ENCODE peak calls at places on chromosome 16, in nine cellular contexts. M is A549, G is HCT116, E is GM23338, Y is GM12878, V is SK-N-SH, J is Panc1, L is HepG2, C is K562. K is an unnamed sample.

GRCh38 chr16:58222532-58223316 is 24.8 kb upstream of the CSNK2A2 start:
- DNase-seq in M (peak), V (no peak), G (peak), E (no peak), J (no peak), C (peak), Y (no peak), L (peak), K (no peak)

GRCh38 chr16:9557266-9557665 is 465.8 kb downstream of the HAPSTR1 start:
- DNase-seq in V (no peak), Y (peak), E (no peak), L (no peak), G (no peak), C (no peak), J (no peak), M (no peak), K (no peak)

GRCh38 chr16:21267298-21267697 is 10.8 kb downstream of the CRYM start:
- DNase-seq in C (no peak), Y (no peak), J (no peak), M (no peak), L (no peak), E (no peak), V (no peak), G (no peak), K (no peak)

GRCh38 chr16:51807551-51807950 is 656.5 kb upstream of the SALL1 start:
- DNase-seq in Y (no peak), C (no peak), J (no peak), G (no peak), V (no peak), L (no peak), M (no peak), E (no peak), K (no peak)

GRCh38 chr16:56090076-56090475 is 101.2 kb upstream of the GNAO1 start:
- DNase-seq in G (no peak), Y (no peak), V (no peak), M (no peak), C (no peak), E (no peak), J (no peak), L (no peak), K (no peak)

GRCh38 chr16:17228048-17228707 is 242.6 kb downstream of the XYLT1 start:
- DNase-seq in V (no peak), G (no peak), C (peak), J (no peak), M (no peak), Y (no peak), E (no peak), L (no peak), K (no peak)

GRCh38 chr16:17448640-17449638 is 21.8 kb downstream of the XYLT1 start:
- DNase-seq in Y (no peak), C (no peak), L (no peak), V (peak), G (no peak), E (no peak), J (no peak), M (no peak), K (peak)

GRCh38 chr16:17160285-17160854 is 310.4 kb downstream of the XYLT1 start:
- DNase-seq in C (peak), M (no peak), J (no peak), Y (no peak), G (no peak), L (no peak), E (peak), V (no peak), K (no peak)

GRCh38 chr16:57962046-57962445 is 8.9 kb downstream of the CNGB1 start:
- DNase-seq in Y (no peak), M (no peak), L (no peak), E (no peak), V (no peak), G (no peak), J (no peak), C (no peak), K (no peak)

GRCh38 chr16:85389679-85390470 is 223.2 kb upstream of the GSE1 start:
- DNase-seq in C (no peak), M (no peak), E (no peak), V (no peak), L (no peak), J (no peak), Y (no peak), G (no peak), K (no peak)

GRCh38 chr16:51150159-51150893 is 744 bp downstream of the SALL1 start:
- DNase-seq in V (peak), M (no peak), L (no peak), C (no peak), J (no peak), Y (no peak), G (no peak), E (peak), K (no peak)

GRCh38 chr16:21626659-21627277 is 25.6 kb downstream of the IGSF6 start:
- DNase-seq in L (peak), J (no peak), Y (no peak), G (peak), E (no peak), M (no peak), C (no peak), V (peak), K (peak)

GRCh38 chr16:49462989-49463371 is 89.4 kb downstream of the C16orf78 start:
- DNase-seq in E (no peak), C (no peak), L (no peak), M (no peak), J (no peak), Y (no peak), G (no peak), V (no peak), K (no peak)

GRCh38 chr16:88824256-88825077 is 12.7 kb upstream of the APRT start:
- DNase-seq in C (no peak), Y (no peak), E (no peak), M (no peak), J (no peak), V (no peak), G (no peak), L (no peak), K (no peak)

GRCh38 chr16:50308237-50308965 is 42.0 kb downstream of the ADCY7 start:
- DNase-seq in L (no peak), J (no peak), E (no peak), M (no peak), G (no peak), C (no peak), V (peak), Y (no peak), K (no peak)

GRCh38 chr16:74297296-74297665 is 667 bp downstream of the PSMD7 start:
- DNase-seq in C (peak), L (peak), E (peak), G (no peak), J (no peak), Y (no peak), V (peak), M (peak), K (no peak)

GRCh38 chr16:10383626-10384025 is 2.2 kb upstream of the ATF7IP2 start:
- DNase-seq in Y (no peak), J (no peak), V (no peak), G (no peak), C (no peak), M (no peak), E (no peak), L (no peak), K (no peak)

GRCh38 chr16:53821957-53822625 is 118.1 kb downstream of the FTO start:
- DNase-seq in C (no peak), V (no peak), J (no peak), M (peak), L (peak), Y (no peak), E (no peak), G (no peak), K (no peak)

GRCh38 chr16:3948378-3948995 is 68.0 kb upstream of the CREBBP start:
- DNase-seq in E (no peak), C (no peak), M (no peak), J (no peak), G (no peak), Y (no peak), L (no peak), V (no peak), K (no peak)

GRCh38 chr16:50464325-50465290 is 83.6 kb upstream of the NKD1 start:
- DNase-seq in C (no peak), E (peak), L (no peak), J (no peak), M (no peak), G (no peak), V (no peak), Y (no peak), K (no peak)

GRCh38 chr16:4091638-4092037 is 24.6 kb downstream of the ADCY9 start:
- DNase-seq in G (no peak), L (no peak), Y (no peak), J (no peak), E (no peak), V (no peak), M (no peak), C (no peak), K (no peak)

GRCh38 chr16:10827691-10828341 is 9.2 kb upstream of the TVP23A start:
- DNase-seq in E (no peak), J (no peak), G (no peak), M (no peak), L (no peak), Y (no peak), V (no peak), C (no peak), K (no peak)

GRCh38 chr16:15041260-15042011 is 14.4 kb downstream of the NTAN1 start:
- DNase-seq in G (no peak), C (peak), Y (no peak), E (peak), V (no peak), L (no peak), M (no peak), J (no peak), K (no peak)

GRCh38 chr16:56164636-56165035 is 26.7 kb upstream of the GNAO1 start:
- DNase-seq in V (no peak), G (no peak), L (no peak), C (no peak), J (no peak), Y (no peak), M (no peak), E (no peak), K (no peak)

GRCh38 chr16:83215417-83216001 is 588.7 kb downstream of the CDH13 start:
- DNase-seq in C (peak), J (peak), G (peak), Y (no peak), E (peak), M (peak), V (peak), L (peak), K (peak)

GRCh38 chr16:69865701-69866100 is 85.4 kb upstream of the CLEC18A start:
- DNase-seq in L (peak), M (no peak), G (no peak), V (no peak), Y (no peak), E (peak), C (peak), J (no peak), K (no peak)

GRCh38 chr16:89095401-89095974 is 1.8 kb downstream of the ACSF3 start:
- DNase-seq in V (no peak), J (no peak), M (no peak), C (no peak), L (no peak), E (peak), G (no peak), Y (no peak), K (no peak)

GRCh38 chr16:22327446-22327775 is 30.2 kb downstream of the POLR3E start:
- DNase-seq in C (no peak), E (no peak), G (no peak), Y (no peak), L (no peak), M (no peak), V (no peak), J (no peak), K (no peak)

GRCh38 chr16:25996052-25996451 is 304.3 kb downstream of the HS3ST4 start:
- DNase-seq in M (no peak), V (no peak), Y (no peak), C (peak), L (no peak), G (no peak), J (no peak), E (peak), K (no peak)

GRCh38 chr16:25210758-25211157 is 6.0 kb upstream of the AQP8 start:
- DNase-seq in G (no peak), E (no peak), C (peak), Y (no peak), J (no peak), M (no peak), L (no peak), V (no peak), K (no peak)

GRCh38 chr16:21250072-21250923 is 16.8 kb downstream of the ANKS4B start:
- DNase-seq in M (no peak), E (no peak), L (no peak), V (no peak), C (no peak), Y (no peak), G (no peak), J (no peak), K (no peak)

GRCh38 chr16:89143911-89144675 is 27.5 kb upstream of the CDH15 start:
- DNase-seq in L (no peak), E (no peak), M (no peak), G (no peak), Y (no peak), C (no peak), J (no peak), V (no peak), K (no peak)

GRCh38 chr16:69890114-69890890 is 60.8 kb upstream of the CLEC18A start:
- DNase-seq in J (no peak), M (no peak), L (no peak), C (no peak), G (no peak), E (peak), V (peak), Y (no peak), K (no peak)

GRCh38 chr16:67009158-67009557 is 19.8 kb upstream of the CBFB start:
- DNase-seq in V (no peak), Y (no peak), M (no peak), L (no peak), E (no peak), C (no peak), G (no peak), J (no peak), K (no peak)

GRCh38 chr16:31876955-31877828 is 3.6 kb downstream of the ZNF267 start:
- DNase-seq in G (no peak), J (peak), L (peak), V (no peak), M (no peak), E (no peak), C (no peak), Y (peak), K (no peak)

GRCh38 chr16:31874354-31875111 is 926 bp downstream of the ZNF267 start:
- DNase-seq in M (peak), V (peak), C (no peak), L (peak), J (no peak), Y (peak), G (no peak), E (no peak), K (no peak)

GRCh38 chr16:31873556-31874353 is at the start of gene ZNF267:
- DNase-seq in E (peak), L (peak), G (peak), J (peak), M (peak), V (peak), Y (peak), C (peak), K (peak)

GRCh38 chr16:31877876-31878642 is 4.5 kb downstream of the ZNF267 start:
- DNase-seq in C (no peak), L (no peak), M (no peak), G (no peak), Y (no peak), E (no peak), J (no peak), V (no peak), K (no peak)

GRCh38 chr16:31875112-31875803 is 1.7 kb downstream of the ZNF267 start:
- DNase-seq in V (no peak), L (no peak), C (peak), E (no peak), M (no peak), J (no peak), G (no peak), Y (no peak), K (no peak)
- TF ChIP-seq REST in V (no peak), L (no peak), C (no peak), E (no peak), M (no peak), J (no peak), G (no peak), Y (no peak), K (no peak)

DNA sequence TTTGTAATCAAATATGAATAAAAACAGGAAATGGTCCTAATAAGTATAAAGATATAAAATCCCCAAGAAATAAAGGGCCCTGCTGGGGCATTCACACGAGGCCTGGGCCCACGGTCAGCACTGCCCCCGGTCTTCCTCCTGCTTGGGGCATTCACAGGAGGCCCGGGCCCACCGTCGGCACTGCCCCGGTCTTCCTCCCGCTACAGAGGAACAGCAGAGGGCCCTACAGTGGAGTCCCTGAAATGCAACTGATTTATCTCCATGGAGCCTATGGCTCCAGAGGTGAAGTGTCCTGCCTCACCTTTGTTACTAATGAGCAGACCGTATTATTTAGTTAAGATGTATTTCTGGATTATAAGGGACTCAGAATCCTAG is 46.5 kb downstream of the MAP1LC3B start:
- DNase-seq in G (no peak), L (no peak), Y (no peak), V (no peak), M (no peak), E (no peak), J (no peak), C (no peak), K (no peak)
- TF ChIP-seq REST in G (no peak), L (no peak), Y (no peak), V (no peak), M (no peak), E (no peak), J (no peak), C (no peak), K (no peak)

GRCh38 chr16:27199235-27199586 is 4.1 kb upstream of the KDM8 start:
- DNase-seq in Y (peak), J (no peak), L (no peak), M (no peak), V (no peak), C (no peak), G (no peak), E (no peak), K (no peak)

GRCh38 chr16:27198451-27199234 is 4.7 kb upstream of the KDM8 start:
- DNase-seq in G (no peak), V (no peak), L (no peak), E (no peak), J (no peak), M (no peak), C (peak), Y (no peak), K (no peak)

GRCh38 chr16:27197004-27197403 is 6.3 kb upstream of the KDM8 start:
- DNase-seq in G (no peak), J (no peak), E (no peak), L (no peak), V (no peak), C (no peak), M (no peak), Y (no peak), K (no peak)

GRCh38 chr16:27202923-27203428 is 350 bp upstream of the KDM8 start:
- DNase-seq in C (no peak), V (no peak), Y (no peak), E (no peak), L (no peak), G (no peak), J (no peak), M (no peak), K (no peak)

DNA sequence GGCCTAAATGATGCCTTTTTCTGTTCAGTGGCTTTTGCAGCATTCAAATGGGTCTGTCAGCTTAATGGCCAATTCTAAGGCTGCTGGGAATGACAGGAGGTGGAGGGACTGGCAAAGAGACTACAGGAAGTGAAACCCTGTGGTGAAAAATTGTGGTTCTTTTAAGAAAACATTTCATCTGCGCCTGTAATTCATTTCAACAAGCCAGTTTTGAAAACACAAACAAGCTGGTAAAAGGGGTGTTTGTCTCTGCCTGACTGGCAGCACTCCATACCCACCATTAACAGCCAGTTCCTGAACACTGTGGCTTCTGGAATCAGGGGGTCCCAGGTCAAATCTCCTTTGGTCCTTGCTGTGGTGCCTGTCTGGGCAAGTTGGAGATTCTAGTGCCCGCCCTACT is 3.6 kb upstream of the KDM8 start:
- DNase-seq in C (no peak), Y (peak), V (no peak), G (no peak), L (no peak), E (no peak), M (no peak), J (no peak), K (peak)
- TF ChIP-seq REST in C (no peak), Y (no peak), V (no peak), G (no peak), L (no peak), E (no peak), M (no peak), J (no peak), K (no peak)

DNA sequence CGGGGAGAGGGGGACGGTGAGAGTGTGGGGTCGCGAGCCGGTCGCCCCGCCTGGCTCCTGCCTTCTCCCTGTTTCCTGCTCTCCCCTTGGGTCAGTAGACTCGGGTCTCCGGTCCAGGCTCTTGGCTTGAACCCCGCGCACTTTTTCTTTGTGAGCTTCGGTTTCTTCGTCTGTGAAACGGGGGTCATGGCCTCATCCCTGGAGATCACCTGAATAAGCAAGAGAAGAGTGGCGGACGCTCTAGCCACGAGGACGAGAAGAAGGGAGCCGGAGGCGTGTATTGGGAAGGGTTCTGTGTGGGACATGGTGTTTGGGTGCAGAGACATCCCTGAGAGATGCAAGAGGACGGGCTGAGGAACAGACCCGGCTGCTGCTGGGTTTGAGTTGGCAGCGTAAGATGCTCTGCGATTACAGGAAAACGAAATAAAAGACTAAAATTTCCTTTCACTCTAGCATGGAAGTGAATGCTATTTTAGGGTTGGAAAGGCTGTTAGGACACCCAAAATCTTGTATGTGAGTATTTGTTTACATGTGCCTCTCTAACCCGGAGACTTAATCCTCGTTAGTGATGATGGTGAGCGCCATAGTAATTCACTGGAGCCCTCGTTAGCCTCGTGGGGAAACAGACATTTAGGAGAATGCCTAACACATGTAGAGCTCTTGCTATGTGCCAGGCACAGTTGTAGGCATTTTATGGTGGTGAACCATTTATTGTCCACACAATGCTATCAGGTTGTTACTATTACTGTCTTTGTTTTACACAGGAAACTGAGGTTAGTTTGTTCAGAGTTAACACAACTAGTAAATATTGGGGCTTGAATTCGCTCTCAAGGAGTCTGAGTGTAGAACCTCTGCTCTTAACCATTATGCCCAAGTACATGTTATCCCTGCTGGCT is 646 bp downstream of the KIF22 start:
- DNase-seq in J (no peak), V (peak), L (no peak), C (no peak), Y (no peak), G (no peak), E (no peak), M (peak), K (no peak)
- TF ChIP-seq REST in J (no peak), V (no peak), L (no peak), C (no peak), Y (no peak), G (no peak), E (no peak), M (no peak), K (no peak)

GRCh38 chr16:68786685-68787418 is 49.8 kb downstream of the CDH1 start:
- DNase-seq in E (no peak), Y (no peak), M (no peak), J (no peak), C (no peak), V (no peak), G (no peak), L (peak), K (no peak)
- TF ChIP-seq REST in E (no peak), Y (no peak), M (no peak), J (no peak), C (no peak), V (no peak), G (no peak), L (no peak), K (no peak)

GRCh38 chr16:918068-918467 is 52.7 kb downstream of the LMF1 start:
- DNase-seq in V (no peak), C (no peak), G (no peak), J (no peak), M (no peak), L (no peak), E (no peak), Y (no peak), K (no peak)
- TF ChIP-seq REST in V (no peak), C (no peak), G (no peak), J (no peak), M (no peak), L (no peak), E (no peak), Y (no peak), K (no peak)